ENCODE peak calls at places on chromosome 10, in four cellular contexts. W is HL-60, Z is K562, Y is GM12891. O is an unnamed sample.
A peak's percentile ranks its signal among the peaks of the same experiment; 100 is the strongest.

GRCh38 chr10:87750001-87750651 is 67.9 kb downstream of the ATAD1 start:
- DNase-seq in W (no peak), Z (no peak), Y (no peak), O (no peak)

GRCh38 chr10:117342638-117343037 is 32.6 kb downstream of the PDZD8 start:
- DNase-seq in W (no peak), Z (no peak), Y (no peak), O (no peak)

GRCh38 chr10:123852411-123852951 is 39.1 kb downstream of the CPXM2 start:
- DNase-seq in W (no peak), Z (no peak), Y (no peak), O (no peak)

GRCh38 chr10:33460461-33461294 is 126.2 kb upstream of the NRP1 start:
- DNase-seq in W (no peak), Z (no peak), Y (no peak), O (no peak)

GRCh38 chr10:69816536-69816935 is 14.8 kb downstream of the COL13A1 start:
- DNase-seq in W (peak; percentile 53), Z (no peak), Y (no peak), O (no peak)

GRCh38 chr10:43128958-43129706 is 9.1 kb upstream of the CSGALNACT2 start:
- DNase-seq in W (peak; percentile 88), Z (peak; percentile 64), Y (no peak), O (no peak)

GRCh38 chr10:69361303-69361614 is 55.5 kb downstream of the TACR2 start:
- DNase-seq in W (no peak), Z (no peak), Y (no peak), O (no peak)

GRCh38 chr10:43320226-43320625 is 51.2 kb upstream of the FXYD4 start:
- DNase-seq in W (no peak), Z (no peak), Y (no peak), O (no peak)

GRCh38 chr10:125096371-125096770 is 64.0 kb downstream of the CTBP2 start:
- DNase-seq in W (no peak), Z (no peak), Y (no peak), O (no peak)

GRCh38 chr10:4851846-4852245 is 25.8 kb downstream of the AKR1E2 start:
- DNase-seq in W (no peak), Z (no peak), Y (no peak), O (no peak)

GRCh38 chr10:60099998-60100747 is 193.8 kb upstream of the CCDC6 start:
- DNase-seq in W (no peak), Z (peak; percentile 60), Y (no peak), O (no peak)

GRCh38 chr10:101767966-101768790 is 7.7 kb downstream of the FGF8 start:
- DNase-seq in W (no peak), Z (no peak), Y (no peak), O (no peak)

GRCh38 chr10:76036962-76037361 is 605.5 kb downstream of the LRMDA start:
- DNase-seq in W (no peak), Z (no peak), Y (no peak), O (no peak)

GRCh38 chr10:34826221-34826620 is 11.1 kb upstream of the PARD3 start:
- DNase-seq in W (no peak), Z (no peak), Y (no peak), O (no peak)

GRCh38 chr10:78316451-78316931 is 282.8 kb downstream of the RPS24 start:
- DNase-seq in W (no peak), Z (no peak), Y (no peak), O (no peak)

GRCh38 chr10:79038841-79039201 is 29.9 kb upstream of the ZMIZ1 start:
- DNase-seq in W (no peak), Z (peak; percentile 57), Y (no peak), O (no peak)

GRCh38 chr10:130432850-130433249 is 296.7 kb downstream of the GLRX3 start:
- DNase-seq in W (no peak), Z (no peak), Y (no peak), O (no peak)

GRCh38 chr10:48444266-48444665 is 137.8 kb downstream of the MAPK8 start:
- DNase-seq in W (peak; percentile 53), Z (no peak), Y (no peak), O (no peak)

GRCh38 chr10:113073549-113074189 is 123.6 kb downstream of the TCF7L2 start:
- DNase-seq in W (no peak), Z (peak; percentile 28), Y (no peak), O (no peak)

GRCh38 chr10:34254596-34254995 is 560.5 kb downstream of the PARD3 start:
- DNase-seq in W (no peak), Z (no peak), Y (no peak), O (peak; percentile 12)

GRCh38 chr10:80015911-80016590 is 62.4 kb upstream of the TMEM254 start:
- DNase-seq in W (no peak), Z (no peak), Y (no peak), O (no peak)

GRCh38 chr10:20084451-20084850 is 268.2 kb downstream of the PLXDC2 start:
- DNase-seq in W (no peak), Z (no peak), Y (no peak), O (no peak)

GRCh38 chr10:60989400-60989876 is 45.5 kb upstream of the RHOBTB1 start:
- DNase-seq in W (no peak), Z (no peak), Y (no peak), O (peak; percentile 28)

GRCh38 chr10:71972746-71973695 is 8.8 kb downstream of the CHST3 start:
- DNase-seq in W (no peak), Z (no peak), Y (no peak), O (no peak)

GRCh38 chr10:24731942-24732341 is 8.3 kb upstream of the ARHGAP21 start:
- DNase-seq in W (no peak), Z (no peak), Y (no peak), O (no peak)

GRCh38 chr10:132910901-132911711 is 31.3 kb downstream of the CFAP46 start:
- DNase-seq in W (no peak), Z (no peak), Y (no peak), O (no peak)

GRCh38 chr10:22280078-22280477 is 36.1 kb upstream of the COMMD3 start:
- DNase-seq in W (no peak), Z (no peak), Y (no peak), O (no peak)

GRCh38 chr10:22285130-22285529 is 31.1 kb upstream of the COMMD3 start:
- DNase-seq in W (no peak), Z (no peak), Y (no peak), O (no peak)
- TF ChIP-seq SPI1 in W (no peak), Z (no peak), Y (no peak), O (no peak)

GRCh38 chr10:7258948-7259523 is 151.8 kb downstream of the SFMBT2 start:
- DNase-seq in W (no peak), Z (no peak), Y (peak; percentile 39), O (no peak)
- TF ChIP-seq SPI1 in W (no peak), Z (no peak), Y (no peak), O (no peak)

DNA sequence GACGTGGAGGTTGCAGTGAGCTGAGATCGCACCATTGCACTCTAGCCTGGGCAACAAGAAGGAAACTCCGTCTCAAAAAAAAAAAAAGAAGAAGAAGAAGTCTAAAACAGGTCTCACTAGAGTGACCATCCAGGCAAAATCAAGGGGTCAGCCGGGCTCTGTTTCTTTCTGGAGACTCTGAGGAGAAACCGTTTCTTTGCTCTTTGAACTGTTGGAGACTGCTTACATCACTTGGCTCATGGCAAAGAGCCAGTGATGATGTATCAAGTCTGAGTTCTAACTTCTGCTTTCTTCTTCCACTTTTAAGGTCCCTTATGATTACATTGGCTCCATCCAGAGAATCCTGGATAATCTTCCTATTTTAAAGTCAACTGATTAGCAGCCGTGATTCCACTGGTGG is 306.8 kb downstream of the WDR11 start:
- DNase-seq in W (peak; percentile 93), Z (no peak), Y (no peak), O (no peak)
- TF ChIP-seq SPI1 in W (no peak), Z (no peak), Y (no peak), O (no peak)

GRCh38 chr10:13984647-13985155 is 346.0 kb downstream of the FRMD4A start:
- DNase-seq in W (no peak), Z (no peak), Y (no peak), O (no peak)
- TF ChIP-seq SPI1 in W (no peak), Z (no peak), Y (no peak), O (no peak)

GRCh38 chr10:128420623-128421022 is 294.4 kb upstream of the MKI67 start:
- DNase-seq in W (no peak), Z (no peak), Y (no peak), O (no peak)
- TF ChIP-seq SPI1 in W (no peak), Z (no peak), Y (no peak), O (no peak)

GRCh38 chr10:21964983-21965665 is 38.4 kb downstream of the DNAJC1 start:
- DNase-seq in W (no peak), Z (no peak), Y (no peak), O (no peak)
- TF ChIP-seq SPI1 in W (no peak), Z (no peak), Y (no peak), O (no peak)

DNA sequence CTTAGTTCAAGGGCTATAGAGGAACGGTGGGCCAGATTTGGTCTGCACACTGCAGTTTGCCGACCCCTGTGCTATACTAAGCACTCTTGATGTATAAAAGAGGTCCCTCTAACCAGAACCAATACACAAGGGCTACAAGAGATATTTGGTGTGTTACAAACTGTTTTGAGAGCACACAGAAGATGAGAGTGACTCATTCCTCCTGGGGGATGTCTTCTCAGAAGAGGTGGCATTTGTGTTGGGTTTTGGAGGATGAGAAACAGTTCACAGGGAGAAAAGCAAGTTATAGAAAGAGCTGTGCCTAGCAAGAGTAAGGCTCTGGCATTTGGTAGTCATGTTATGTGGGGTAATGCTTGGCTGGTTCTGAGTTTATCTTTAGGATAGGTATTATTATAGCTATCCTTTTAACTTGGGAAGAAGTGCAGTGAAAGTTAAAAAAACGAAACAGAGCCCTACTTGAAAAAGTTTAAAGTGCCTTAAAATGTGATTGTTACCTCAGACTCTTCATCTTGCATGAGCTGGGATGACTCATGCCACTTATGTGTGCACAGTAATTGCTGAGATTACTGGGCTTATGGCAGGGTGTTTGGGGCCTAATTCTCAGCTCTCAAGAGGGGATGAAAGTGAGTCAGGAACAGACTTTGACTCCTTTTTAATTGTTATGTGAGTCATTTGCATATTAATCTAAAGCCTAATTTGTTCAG is 160.3 kb downstream of the KIF20B start:
- DNase-seq in W (no peak), Z (no peak), Y (no peak), O (no peak)
- TF ChIP-seq SPI1 in W (no peak), Z (no peak), Y (no peak), O (no peak)

DNA sequence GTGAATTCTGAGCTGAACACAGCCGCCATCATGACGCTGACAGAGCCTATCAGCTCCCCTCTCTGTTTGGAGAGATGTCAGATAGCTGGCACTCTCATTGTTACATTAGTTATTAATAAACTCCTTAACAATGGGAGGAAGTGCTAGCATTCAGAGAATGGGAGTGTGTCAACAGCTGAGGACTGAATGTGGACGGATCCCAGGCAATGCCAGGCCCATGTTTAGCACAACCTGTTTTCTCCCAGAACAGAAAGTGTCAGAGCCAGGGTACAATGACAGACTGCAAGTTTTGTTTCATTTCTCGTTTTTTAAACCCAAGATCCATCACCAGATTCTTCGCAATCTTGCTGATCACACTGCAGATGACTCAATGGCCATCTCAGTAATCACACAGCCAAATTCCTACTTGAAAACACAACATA is 99.6 kb downstream of the PRPF18 start:
- DNase-seq in W (no peak), Z (no peak), Y (no peak), O (no peak)
- TF ChIP-seq SPI1 in W (no peak), Z (no peak), Y (peak; percentile 70), O (peak; percentile 79)

O was measured in GM12878.